ENCODE peak calls at places on chromosomes 1 and 21, in eight cellular contexts. One of them, this sample, is unnamed. For H3K9me3, the result is how much of the 10 kb centered on the place peaks cover.

GRCh38 chr1:8055973-8056372 is 29.9 kb upstream of the ERRFI1 start:
- DNase-seq in tibial nerve: no peak
- DNase-seq in A549: peak
- DNase-seq in ovary: no peak
- DNase-seq in adrenal gland: no peak
- DNase-seq in spleen: no peak
- DNase-seq in IMR-90: peak
- DNase-seq in breast epithelium: no peak
- DNase-seq in this sample: no peak

GRCh38 chr1:24323281-24323680 is 4.1 kb downstream of the GRHL3 start:
- DNase-seq in spleen: no peak
- DNase-seq in ovary: no peak
- DNase-seq in A549: no peak
- DNase-seq in IMR-90: no peak
- DNase-seq in adrenal gland: no peak
- DNase-seq in tibial nerve: no peak
- DNase-seq in breast epithelium: no peak
- DNase-seq in this sample: no peak

GRCh38 chr1:169565335-169566271 is 20.7 kb downstream of the F5 start:
- DNase-seq in IMR-90: no peak
- DNase-seq in breast epithelium: no peak
- DNase-seq in ovary: no peak
- DNase-seq in adrenal gland: no peak
- DNase-seq in spleen: no peak
- DNase-seq in tibial nerve: no peak
- DNase-seq in A549: no peak
- DNase-seq in this sample: no peak

GRCh38 chr21:28793043-28793442 is 199.6 kb downstream of the LTN1 start:
- DNase-seq in A549: peak
- DNase-seq in spleen: no peak
- DNase-seq in breast epithelium: no peak
- DNase-seq in ovary: no peak
- DNase-seq in tibial nerve: no peak
- DNase-seq in IMR-90: peak
- DNase-seq in adrenal gland: no peak
- DNase-seq in this sample: no peak

GRCh38 chr1:38826262-38826661 is 33.3 kb downstream of the RRAGC start:
- DNase-seq in adrenal gland: no peak
- DNase-seq in breast epithelium: no peak
- DNase-seq in tibial nerve: no peak
- DNase-seq in ovary: no peak
- DNase-seq in spleen: no peak
- DNase-seq in IMR-90: no peak
- DNase-seq in A549: no peak
- DNase-seq in this sample: no peak

GRCh38 chr1:246515390-246516005 is 8.4 kb upstream of the SMYD3 start:
- DNase-seq in ovary: no peak
- DNase-seq in A549: no peak
- DNase-seq in IMR-90: no peak
- DNase-seq in adrenal gland: no peak
- DNase-seq in tibial nerve: no peak
- DNase-seq in spleen: no peak
- DNase-seq in breast epithelium: no peak
- DNase-seq in this sample: no peak

GRCh38 chr1:11615109-11615508 is 39.1 kb downstream of the FBXO2 start:
- DNase-seq in spleen: no peak
- DNase-seq in IMR-90: no peak
- DNase-seq in ovary: no peak
- DNase-seq in tibial nerve: no peak
- DNase-seq in A549: no peak
- DNase-seq in adrenal gland: no peak
- DNase-seq in breast epithelium: no peak
- DNase-seq in this sample: no peak

GRCh38 chr1:151820940-151821339 is 10.7 kb downstream of the RORC start:
- DNase-seq in breast epithelium: no peak
- DNase-seq in ovary: no peak
- DNase-seq in A549: no peak
- DNase-seq in spleen: no peak
- DNase-seq in adrenal gland: peak
- DNase-seq in tibial nerve: no peak
- DNase-seq in IMR-90: no peak
- DNase-seq in this sample: no peak

GRCh38 chr1:39973503-39974135 is 18.7 kb downstream of the MFSD2A start:
- DNase-seq in breast epithelium: peak
- DNase-seq in ovary: peak
- DNase-seq in tibial nerve: peak
- DNase-seq in IMR-90: peak
- DNase-seq in A549: peak
- DNase-seq in adrenal gland: peak
- DNase-seq in spleen: peak
- DNase-seq in this sample: peak

GRCh38 chr1:201503397-201504176 is 3.3 kb downstream of the CSRP1 start:
- DNase-seq in ovary: peak
- DNase-seq in spleen: peak
- DNase-seq in tibial nerve: no peak
- DNase-seq in adrenal gland: peak
- DNase-seq in IMR-90: peak
- DNase-seq in A549: peak
- DNase-seq in breast epithelium: no peak
- DNase-seq in this sample: peak

GRCh38 chr1:193569696-193570269 is 383.4 kb upstream of the B3GALT2 start:
- DNase-seq in IMR-90: peak
- DNase-seq in A549: no peak
- DNase-seq in spleen: no peak
- DNase-seq in tibial nerve: no peak
- DNase-seq in breast epithelium: no peak
- DNase-seq in adrenal gland: no peak
- DNase-seq in ovary: no peak
- DNase-seq in this sample: no peak

GRCh38 chr1:165289556-165289955 is 67.0 kb downstream of the LMX1A start:
- DNase-seq in spleen: no peak
- DNase-seq in ovary: no peak
- DNase-seq in adrenal gland: no peak
- DNase-seq in IMR-90: no peak
- DNase-seq in breast epithelium: no peak
- DNase-seq in A549: no peak
- DNase-seq in tibial nerve: no peak
- DNase-seq in this sample: no peak

GRCh38 chr1:24337455-24337854 is 18.3 kb downstream of the GRHL3 start:
- DNase-seq in IMR-90: no peak
- DNase-seq in breast epithelium: no peak
- DNase-seq in tibial nerve: no peak
- DNase-seq in A549: no peak
- DNase-seq in adrenal gland: no peak
- DNase-seq in ovary: no peak
- DNase-seq in spleen: no peak
- DNase-seq in this sample: no peak

GRCh38 chr1:6180578-6181311 is 624 bp upstream of the CHD5 start:
- DNase-seq in adrenal gland: no peak
- DNase-seq in ovary: peak
- DNase-seq in A549: no peak
- DNase-seq in spleen: no peak
- DNase-seq in breast epithelium: no peak
- DNase-seq in IMR-90: no peak
- DNase-seq in tibial nerve: no peak
- DNase-seq in this sample: no peak

GRCh38 chr1:173954179-173954578 is 37.1 kb upstream of the SERPINC1 start:
- DNase-seq in tibial nerve: no peak
- DNase-seq in adrenal gland: no peak
- DNase-seq in breast epithelium: no peak
- DNase-seq in A549: no peak
- DNase-seq in IMR-90: peak
- DNase-seq in spleen: no peak
- DNase-seq in ovary: no peak
- DNase-seq in this sample: no peak

GRCh38 chr21:41008351-41008750 is 159.6 kb upstream of the BACE2 start:
- DNase-seq in spleen: no peak
- DNase-seq in IMR-90: no peak
- DNase-seq in A549: no peak
- DNase-seq in tibial nerve: no peak
- DNase-seq in ovary: no peak
- DNase-seq in adrenal gland: no peak
- DNase-seq in breast epithelium: no peak
- DNase-seq in this sample: no peak

GRCh38 chr1:20426371-20426770 is 59.6 kb downstream of the CAMK2N1 start:
- DNase-seq in IMR-90: no peak
- DNase-seq in breast epithelium: no peak
- DNase-seq in ovary: no peak
- DNase-seq in tibial nerve: no peak
- DNase-seq in spleen: no peak
- DNase-seq in A549: no peak
- DNase-seq in adrenal gland: no peak
- DNase-seq in this sample: no peak

GRCh38 chr1:20426923-20427322 is 59.1 kb downstream of the CAMK2N1 start:
- DNase-seq in A549: peak
- DNase-seq in IMR-90: peak
- DNase-seq in ovary: no peak
- DNase-seq in spleen: no peak
- DNase-seq in tibial nerve: no peak
- DNase-seq in adrenal gland: no peak
- DNase-seq in breast epithelium: peak
- DNase-seq in this sample: no peak

GRCh38 chr1:20425622-20426021 is 60.4 kb downstream of the CAMK2N1 start:
- DNase-seq in IMR-90: no peak
- DNase-seq in breast epithelium: no peak
- DNase-seq in adrenal gland: no peak
- DNase-seq in spleen: no peak
- DNase-seq in tibial nerve: no peak
- DNase-seq in ovary: no peak
- DNase-seq in A549: no peak
- DNase-seq in this sample: no peak

GRCh38 chr1:20421441-20421840 is 64.6 kb downstream of the CAMK2N1 start:
- DNase-seq in ovary: no peak
- DNase-seq in spleen: no peak
- DNase-seq in tibial nerve: no peak
- DNase-seq in A549: no peak
- DNase-seq in breast epithelium: no peak
- DNase-seq in IMR-90: no peak
- DNase-seq in adrenal gland: no peak
- DNase-seq in this sample: no peak

DNA sequence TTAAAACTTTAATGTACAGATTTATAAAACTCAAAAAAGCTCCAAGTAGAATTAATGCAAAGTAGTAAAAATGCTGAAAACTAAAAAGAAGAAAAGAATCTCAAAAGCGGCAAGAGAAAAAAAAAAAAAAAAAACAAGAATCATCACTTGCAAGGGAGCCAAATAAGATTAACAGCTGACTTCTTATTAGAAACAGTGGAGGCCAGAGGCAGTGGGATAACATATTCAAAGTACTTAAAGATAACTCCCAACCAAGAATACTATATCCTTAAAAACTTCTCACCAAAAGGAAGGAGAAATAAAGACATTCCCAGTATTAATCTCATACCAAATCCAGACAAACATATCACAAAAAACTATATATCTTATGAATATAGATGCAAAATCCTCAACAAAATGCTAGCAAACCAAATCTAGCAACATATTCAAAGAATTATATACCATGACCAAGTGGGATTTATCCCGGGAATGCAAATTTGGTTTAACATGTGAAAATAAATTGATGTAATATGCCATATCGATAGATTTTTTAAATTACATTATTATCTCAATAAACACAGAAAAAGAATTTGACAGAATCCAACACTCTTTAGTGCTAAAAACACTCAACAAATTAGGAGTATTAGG is 62.7 kb downstream of the CAMK2N1 start:
- DNase-seq in tibial nerve: no peak
- DNase-seq in ovary: no peak
- DNase-seq in adrenal gland: no peak
- DNase-seq in spleen: no peak
- DNase-seq in IMR-90: no peak
- DNase-seq in breast epithelium: no peak
- DNase-seq in A549: no peak
- DNase-seq in this sample: no peak
- H3K9me3 ChIP-seq in tibial nerve: under half
- H3K9me3 ChIP-seq in ovary: under half
- H3K9me3 ChIP-seq in adrenal gland: under half
- H3K9me3 ChIP-seq in spleen: under half
- H3K9me3 ChIP-seq in IMR-90: under half
- H3K9me3 ChIP-seq in breast epithelium: under half
- H3K9me3 ChIP-seq in A549: under half
- H3K9me3 ChIP-seq in this sample: under half

DNA sequence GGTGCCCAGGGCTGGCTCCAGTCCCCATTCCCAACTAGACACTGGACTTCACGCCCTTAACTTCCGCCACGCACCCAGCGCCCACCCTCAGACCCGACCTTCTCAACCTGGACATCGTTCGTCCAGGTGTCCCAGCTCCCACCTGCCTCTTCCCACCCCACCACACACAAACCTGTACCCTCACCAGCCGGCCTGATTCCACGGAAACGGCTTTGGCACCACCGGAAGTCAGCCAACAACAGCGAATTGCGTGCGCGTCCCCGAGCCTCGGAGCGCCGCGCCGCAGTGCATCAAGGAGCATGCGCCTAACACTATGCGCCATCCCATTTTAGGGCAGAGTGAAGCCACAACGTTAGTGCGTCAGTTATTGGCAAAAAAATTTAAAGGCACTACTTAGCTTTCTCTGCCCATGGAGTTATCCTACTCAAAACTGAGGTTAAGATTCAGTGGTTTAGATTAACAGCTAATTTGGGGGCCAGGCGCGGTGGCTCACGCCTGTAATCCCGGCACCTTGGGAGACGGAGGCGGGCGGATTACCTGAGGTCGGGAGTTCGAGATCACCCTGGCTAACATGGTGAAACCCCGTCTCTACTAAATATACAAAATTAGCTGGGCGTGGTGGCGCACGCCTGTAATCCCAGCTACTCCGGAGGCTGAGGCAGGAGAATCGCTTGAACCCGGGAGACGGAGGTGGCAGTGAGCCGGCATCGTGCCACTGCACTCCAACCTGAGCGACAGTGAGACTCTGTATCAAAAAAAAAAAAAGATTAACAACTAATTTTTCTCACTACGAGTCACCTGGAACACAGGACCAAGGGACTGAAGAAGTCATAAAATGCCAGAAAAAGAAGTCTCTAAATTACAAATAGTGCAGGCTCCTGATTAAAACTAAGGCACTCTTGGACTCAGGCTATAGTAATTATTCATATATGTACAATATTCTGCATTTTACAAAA is at the start of gene GON4L:
- DNase-seq in breast epithelium: peak
- DNase-seq in tibial nerve: peak
- DNase-seq in ovary: peak
- DNase-seq in IMR-90: peak
- DNase-seq in A549: peak
- DNase-seq in spleen: peak
- DNase-seq in adrenal gland: peak
- DNase-seq in this sample: peak
- TF ChIP-seq POLR2A in breast epithelium: no peak
- TF ChIP-seq POLR2A in tibial nerve: no peak
- TF ChIP-seq POLR2A in ovary: peak
- TF ChIP-seq POLR2A in IMR-90: peak
- TF ChIP-seq POLR2A in A549: peak
- TF ChIP-seq POLR2A in spleen: peak
- TF ChIP-seq POLR2A in adrenal gland: peak
- TF ChIP-seq POLR2A in this sample: peak

GRCh38 chr1:156492013-156492590 is 8.5 kb downstream of the MEF2D start:
- DNase-seq in A549: no peak
- DNase-seq in IMR-90: no peak
- DNase-seq in adrenal gland: no peak
- DNase-seq in ovary: no peak
- DNase-seq in breast epithelium: no peak
- DNase-seq in spleen: no peak
- DNase-seq in tibial nerve: no peak
- DNase-seq in this sample: no peak
- H3K4me3 ChIP-seq in A549: no peak
- H3K4me3 ChIP-seq in IMR-90: no peak
- H3K4me3 ChIP-seq in adrenal gland: no peak
- H3K4me3 ChIP-seq in ovary: no peak
- H3K4me3 ChIP-seq in breast epithelium: no peak
- H3K4me3 ChIP-seq in spleen: no peak
- H3K4me3 ChIP-seq in tibial nerve: no peak
- H3K4me3 ChIP-seq in this sample: no peak

GRCh38 chr21:9780441-9780937 is 740.9 kb upstream of the TPTE start:
- DNase-seq in adrenal gland: no peak
- DNase-seq in A549: no peak
- DNase-seq in spleen: no peak
- DNase-seq in ovary: no peak
- DNase-seq in IMR-90: no peak
- DNase-seq in breast epithelium: no peak
- DNase-seq in tibial nerve: no peak
- DNase-seq in this sample: no peak
- H3K9me3 ChIP-seq in adrenal gland: under half
- H3K9me3 ChIP-seq in A549: under half
- H3K9me3 ChIP-seq in spleen: half or more
- H3K9me3 ChIP-seq in ovary: under half
- H3K9me3 ChIP-seq in IMR-90: under half
- H3K9me3 ChIP-seq in breast epithelium: under half
- H3K9me3 ChIP-seq in tibial nerve: under half
- H3K9me3 ChIP-seq in this sample: under half